ENCODE peak calls at places on chromosome 14, in nine cellular contexts. A, Z, T, V, L, W, X, S and G are unnamed samples.

GRCh38 chr14:57747036-57747435 is 118.9 kb downstream of the SLC35F4 start:
- DNase-seq in X (no peak), T (no peak), L (no peak), S (no peak), Z (no peak), A (peak), W (no peak), V (no peak), G (no peak)

GRCh38 chr14:90620540-90621204 is 195.6 kb downstream of the TTC7B start:
- DNase-seq in V (no peak), A (no peak), Z (no peak), T (no peak), L (no peak), S (no peak), X (no peak), W (no peak), G (no peak)

GRCh38 chr14:39857656-39858055 is 425.4 kb upstream of the FBXO33 start:
- DNase-seq in X (no peak), A (no peak), W (no peak), T (no peak), Z (no peak), V (no peak), L (no peak), S (no peak), G (no peak)

GRCh38 chr14:70735043-70735442 is 74.3 kb downstream of the MAP3K9 start:
- DNase-seq in X (no peak), S (no peak), W (no peak), L (no peak), Z (peak), A (no peak), V (no peak), T (no peak), G (no peak)

GRCh38 chr14:103628221-103628683 is 759 bp upstream of the KLC1 start:
- DNase-seq in X (peak), A (peak), T (peak), Z (peak), S (peak), V (peak), W (no peak), L (peak), G (peak)

GRCh38 chr14:68602507-68602906 is 190.4 kb downstream of the ZFP36L1 start:
- DNase-seq in S (no peak), A (no peak), W (no peak), V (no peak), T (no peak), L (no peak), Z (no peak), X (no peak), G (no peak)

GRCh38 chr14:63603749-63604277 is 37.9 kb downstream of the WDR89 start:
- DNase-seq in V (no peak), S (no peak), T (no peak), W (no peak), Z (no peak), A (no peak), L (no peak), X (no peak), G (no peak)

GRCh38 chr14:102729268-102729667 is 48.0 kb upstream of the TRAF3 start:
- DNase-seq in W (no peak), V (no peak), X (no peak), Z (no peak), S (no peak), T (no peak), A (no peak), L (no peak), G (no peak)

GRCh38 chr14:72894623-72895378 is 900 bp upstream of the DPF3 start:
- DNase-seq in S (no peak), A (peak), V (no peak), Z (peak), W (no peak), L (peak), X (no peak), T (no peak), G (no peak)

GRCh38 chr14:67602071-67602470 is 2.0 kb upstream of the PIGH start:
- DNase-seq in W (no peak), Z (no peak), X (no peak), T (no peak), V (no peak), L (no peak), S (no peak), A (no peak), G (no peak)

GRCh38 chr14:99481745-99482099 is 513 bp downstream of the CCNK start:
- DNase-seq in S (peak), T (no peak), V (no peak), A (peak), Z (no peak), X (no peak), W (peak), L (peak), G (peak)

GRCh38 chr14:50978888-50979287 is 34.6 kb upstream of the PYGL start:
- DNase-seq in Z (no peak), W (no peak), L (no peak), X (no peak), T (no peak), V (no peak), A (no peak), S (no peak), G (no peak)

GRCh38 chr14:23294734-23295561 is 7.7 kb downstream of the PPP1R3E start:
- DNase-seq in L (peak), Z (peak), V (peak), A (peak), S (peak), T (peak), X (no peak), W (peak), G (peak)

GRCh38 chr14:49930720-49931119 is 37.8 kb downstream of the ARF6 start:
- DNase-seq in A (no peak), W (no peak), T (no peak), S (no peak), X (no peak), L (no peak), V (no peak), Z (no peak), G (no peak)

GRCh38 chr14:38567728-38568127 is 311.8 kb upstream of the CLEC14A start:
- DNase-seq in W (no peak), A (no peak), S (no peak), T (no peak), Z (no peak), X (no peak), L (no peak), V (no peak), G (no peak)

GRCh38 chr14:74955229-74955999 is at the start of gene PGF:
- DNase-seq in L (peak), Z (peak), V (peak), T (no peak), A (peak), S (no peak), W (no peak), X (peak), G (no peak)

GRCh38 chr14:69315302-69315701 is 55.3 kb downstream of the GALNT16 start:
- DNase-seq in S (no peak), T (no peak), W (no peak), L (no peak), V (no peak), A (no peak), X (no peak), Z (no peak), G (no peak)

GRCh38 chr14:80772504-80772903 is 169.0 kb downstream of the CEP128 start:
- DNase-seq in X (no peak), A (no peak), S (no peak), W (no peak), Z (no peak), L (no peak), V (no peak), T (no peak), G (no peak)

GRCh38 chr14:103127861-103128598 is 4.8 kb downstream of the TNFAIP2 start:
- DNase-seq in X (peak), S (no peak), V (no peak), Z (no peak), W (no peak), L (no peak), A (no peak), T (no peak), G (no peak)

GRCh38 chr14:65229431-65230286 is 127.3 kb upstream of the MAX start:
- DNase-seq in Z (no peak), L (peak), T (peak), V (peak), X (peak), W (peak), S (peak), A (no peak), G (no peak)

GRCh38 chr14:64137657-64138290 is 156.4 kb downstream of the ESR2 start:
- DNase-seq in T (no peak), V (peak), S (peak), W (no peak), X (no peak), L (peak), A (peak), Z (no peak), G (no peak)